ENCODE peak calls at places on chromosomes 12 and 14, in eight cellular contexts. T is T follicular helper cell, E is ovary, S is foreskin fibroblast, V is WERI-Rb-1, H is left cardiac atrium, U is occipital lobe, J is NCI-H1092 treated with DMSO at 0.1 percent for 48 hours. C is an unnamed sample.

GRCh38 chr12:46627686-46628085 is 198.1 kb downstream of the SLC38A4 start:
- DNase-seq in T (no peak), E (no peak), S (peak), V (no peak), H (no peak), U (no peak), J (no peak), C (no peak)

GRCh38 chr14:99604766-99605298 is 825 bp upstream of the CCDC85C start:
- DNase-seq in T (no peak), E (peak), S (no peak), V (peak), H (no peak), U (no peak), J (no peak), C (peak)

GRCh38 chr12:123237646-123238329 is 4.6 kb downstream of the MTRFR start:
- DNase-seq in T (peak), E (peak), S (peak), V (peak), H (peak), U (peak), J (peak), C (peak)

GRCh38 chr14:71665157-71665556 is 267.1 kb upstream of the RGS6 start:
- DNase-seq in T (no peak), E (no peak), S (peak), V (no peak), H (no peak), U (no peak), J (no peak), C (no peak)

GRCh38 chr12:48818831-48819590 is 715 bp downstream of the CACNB3 start:
- DNase-seq in T (no peak), E (no peak), S (no peak), V (peak), H (no peak), U (no peak), J (no peak), C (peak)

GRCh38 chr12:6845395-6845794 is 4.7 kb downstream of the GNB3 start:
- DNase-seq in T (no peak), E (no peak), S (no peak), V (peak), H (no peak), U (no peak), J (no peak), C (no peak)

GRCh38 chr14:57871487-57872080 is 5.7 kb upstream of the SLC35F4 start:
- DNase-seq in T (no peak), E (no peak), S (peak), V (peak), H (no peak), U (no peak), J (peak), C (peak)

GRCh38 chr12:64178122-64178521 is 44.0 kb downstream of the KICS2 start:
- DNase-seq in T (no peak), E (no peak), S (peak), V (no peak), H (no peak), U (no peak), J (no peak), C (no peak)

GRCh38 chr12:27343255-27344000 is 10.8 kb downstream of the BMAL2 start:
- DNase-seq in T (no peak), E (no peak), S (peak), V (no peak), H (no peak), U (no peak), J (no peak), C (no peak)

C was measured in D341Med.